ENCODE peak calls at places on chromosomes 12 and 14, in five cellular contexts. Y is GM12892, D is GM12878, O is HepG2, X is K562. B is an unnamed sample.

GRCh38 chr14:24238527-24239037 is 3.8 kb downstream of the TINF2 start:
- DNase-seq in Y (no peak), D (no peak), O (no peak), X (no peak), B (no peak)

GRCh38 chr14:20802341-20803084 is at the start of gene RNASE1:
- DNase-seq in Y (no peak), D (no peak), O (peak; percentile 33), X (peak; percentile 24), B (no peak)

GRCh38 chr14:50977863-50978520 is 33.7 kb upstream of the PYGL start:
- DNase-seq in Y (no peak), D (peak; percentile 16), O (no peak), X (no peak), B (no peak)

GRCh38 chr12:117878598-117878997 is 90.2 kb downstream of the KSR2 start:
- DNase-seq in Y (no peak), D (no peak), O (no peak), X (no peak), B (no peak)

GRCh38 chr14:72420749-72421452 is 473.0 kb downstream of the DPF3 start:
- DNase-seq in Y (no peak), D (peak; percentile 49), O (peak; percentile 20), X (peak; percentile 65), B (no peak)

GRCh38 chr14:74879427-74880180 is 2.1 kb upstream of the DLST start:
- DNase-seq in Y (no peak), D (no peak), O (peak; percentile 30), X (no peak), B (no peak)

GRCh38 chr12:57165741-57166140 is 18.3 kb upstream of the LRP1-AS start:
- DNase-seq in Y (no peak), D (no peak), O (no peak), X (no peak), B (no peak)

GRCh38 chr12:111759991-111760390 is 6.7 kb upstream of the ALDH2 start:
- DNase-seq in Y (no peak), D (no peak), O (no peak), X (no peak), B (no peak)

GRCh38 chr12:114371250-114371649 is 34.7 kb downstream of the TBX5 start:
- DNase-seq in Y (no peak), D (no peak), O (no peak), X (no peak), B (no peak)

GRCh38 chr12:704516-705242 is 41.4 kb upstream of the NINJ2 start:
- DNase-seq in Y (no peak), D (no peak), O (no peak), X (no peak), B (no peak)

GRCh38 chr14:37089410-37089809 is 83.0 kb downstream of the SLC25A21 start:
- DNase-seq in Y (no peak), D (no peak), O (no peak), X (no peak), B (no peak)

GRCh38 chr12:115108129-115109100 is 424.4 kb upstream of the TBX3 start:
- DNase-seq in Y (no peak), D (no peak), O (no peak), X (no peak), B (no peak)

GRCh38 chr12:87157791-87158190 is 871.4 kb downstream of the C12orf50 start:
- DNase-seq in Y (no peak), D (no peak), O (no peak), X (no peak), B (no peak)

GRCh38 chr14:70753518-70753953 is 55.8 kb downstream of the MAP3K9 start:
- DNase-seq in Y (no peak), D (no peak), O (peak; percentile 94), X (no peak), B (no peak)

GRCh38 chr14:91125271-91125661 is 11.4 kb downstream of the DGLUCY start:
- DNase-seq in Y (no peak), D (no peak), O (no peak), X (no peak), B (no peak)

GRCh38 chr12:8697120-8697475 is 693 bp upstream of the RIMKLB start:
- DNase-seq in Y (no peak), D (no peak), O (no peak), X (no peak), B (no peak)

GRCh38 chr12:83826112-83826511 is 1086.5 kb downstream of the SLC6A15 start:
- DNase-seq in Y (no peak), D (no peak), O (no peak), X (peak; percentile 17), B (no peak)

GRCh38 chr12:130335517-130336392 is 1.9 kb upstream of the PIWIL1 start:
- DNase-seq in Y (no peak), D (peak; percentile 3), O (peak; percentile 52), X (peak; percentile 41), B (no peak)

GRCh38 chr12:14768823-14769405 is 34.4 kb downstream of the WBP11 start:
- DNase-seq in Y (peak; percentile 2), D (peak; percentile 30), O (no peak), X (no peak), B (no peak)

GRCh38 chr12:25364529-25365339 is 114.0 kb upstream of the KRAS start:
- DNase-seq in Y (no peak), D (no peak), O (no peak), X (no peak), B (no peak)

GRCh38 chr12:124867389-124867930 is 3.8 kb upstream of the SCARB1 start:
- DNase-seq in Y (no peak), D (no peak), O (peak; percentile 78), X (no peak), B (no peak)

GRCh38 chr14:50955373-50956043 is 11.2 kb upstream of the PYGL start:
- DNase-seq in Y (no peak), D (no peak), O (peak; percentile 82), X (peak; percentile 77), B (no peak)

GRCh38 chr12:117485984-117486839 is 124.8 kb upstream of the NOS1 start:
- DNase-seq in Y (no peak), D (no peak), O (no peak), X (no peak), B (no peak)

GRCh38 chr14:99325016-99325415 is 53.0 kb upstream of the BCL11B start:
- DNase-seq in Y (no peak), D (no peak), O (no peak), X (no peak), B (no peak)

GRCh38 chr14:91377700-91378652 is 39.6 kb downstream of the CCDC88C start:
- DNase-seq in Y (no peak), D (no peak), O (no peak), X (no peak), B (no peak)

GRCh38 chr12:68106160-68106559 is 53.4 kb downstream of the IFNG start:
- DNase-seq in Y (no peak), D (no peak), O (no peak), X (no peak), B (no peak)

GRCh38 chr14:77580964-77581505 is 35.4 kb downstream of the SPTLC2 start:
- DNase-seq in Y (peak; percentile 25), D (peak; percentile 66), O (no peak), X (no peak), B (peak; percentile 17)

GRCh38 chr12:100472325-100472724 is 1.3 kb upstream of the NR1H4 start:
- DNase-seq in Y (no peak), D (no peak), O (peak; percentile 57), X (no peak), B (no peak)

GRCh38 chr14:89425931-89426330 is 8.9 kb upstream of the FOXN3 start:
- DNase-seq in Y (no peak), D (peak; percentile 85), O (peak; percentile 41), X (no peak), B (no peak)

GRCh38 chr14:50512463-50512862 is 19.9 kb downstream of the MAP4K5 start:
- DNase-seq in Y (no peak), D (no peak), O (no peak), X (no peak), B (no peak)

DNA sequence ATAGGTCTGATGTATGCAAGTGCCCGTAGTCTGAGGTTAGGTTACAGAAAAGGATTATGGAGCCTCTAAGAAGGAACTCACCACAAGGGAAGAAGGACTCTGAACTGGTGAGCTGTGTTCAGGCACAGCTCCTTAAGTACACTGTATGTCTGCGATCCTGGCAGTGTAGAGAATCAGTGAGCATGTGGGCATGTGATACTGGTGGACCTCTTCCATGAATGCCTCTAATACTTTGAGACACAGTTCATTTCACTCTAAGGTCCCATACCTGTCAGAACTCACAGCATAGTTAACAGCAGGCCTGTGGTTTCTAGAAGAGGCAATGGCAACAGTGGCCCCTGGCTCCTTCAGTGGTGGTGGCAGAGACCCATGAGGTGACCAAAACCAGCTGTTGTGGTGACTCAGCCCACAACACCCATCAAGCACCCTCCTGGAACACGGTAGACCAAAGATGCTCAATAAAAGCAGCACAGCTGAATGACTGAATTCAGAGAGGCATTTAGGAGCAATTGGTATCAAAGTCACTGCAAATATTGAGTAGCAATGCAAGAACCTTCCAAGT is 6.9 kb upstream of the OR6J1 start:
- DNase-seq in Y (no peak), D (peak; percentile 44), O (no peak), X (no peak), B (no peak)
- TF ChIP-seq POLR2AphosphoS5 in Y (peak; percentile 98), D (peak; percentile 96), O (no peak), X (peak; percentile 98), B (peak; percentile 99)

DNA sequence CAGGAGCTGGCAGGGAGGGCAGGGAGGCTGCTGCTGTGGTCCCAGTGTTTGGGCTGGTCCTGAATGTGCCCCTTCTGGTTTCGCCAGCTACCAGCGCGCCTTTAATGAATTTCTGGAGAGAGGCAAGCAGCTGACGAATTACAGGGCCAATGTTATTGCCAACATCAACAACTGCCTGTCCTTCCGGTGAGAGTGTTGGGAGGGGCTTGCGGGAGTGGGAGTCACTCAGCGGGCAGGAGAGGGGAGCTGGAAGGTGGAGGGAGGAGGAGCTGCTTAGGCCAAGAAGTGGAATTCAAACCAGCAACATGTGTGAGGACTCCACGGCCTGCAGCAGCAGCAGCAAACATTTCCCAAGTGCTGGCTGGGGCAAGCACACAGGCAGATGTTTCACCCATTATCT is 7.7 kb downstream of the TNFAIP2 start:
- DNase-seq in Y (no peak), D (no peak), O (no peak), X (no peak), B (no peak)
- TF ChIP-seq TAF1 in Y (no peak), D (no peak), O (no peak), X (no peak), B (no peak)

GRCh38 chr14:95489163-95489887 is 27.1 kb downstream of the SYNE3 start:
- DNase-seq in Y (no peak), D (no peak), O (peak; percentile 46), X (no peak), B (no peak)
- TF ChIP-seq POLR2AphosphoS5 in Y (no peak), D (no peak), O (no peak), X (no peak), B (no peak)

GRCh38 chr12:64236549-64236948 is 14.5 kb upstream of the KICS2 start:
- DNase-seq in Y (no peak), D (no peak), O (no peak), X (no peak), B (no peak)

GRCh38 chr12:64232201-64232600 is 10.1 kb upstream of the KICS2 start:
- DNase-seq in Y (no peak), D (no peak), O (no peak), X (no peak), B (no peak)

GRCh38 chr12:64240781-64241180 is 18.7 kb upstream of the KICS2 start:
- DNase-seq in Y (no peak), D (no peak), O (peak; percentile 30), X (no peak), B (no peak)

DNA sequence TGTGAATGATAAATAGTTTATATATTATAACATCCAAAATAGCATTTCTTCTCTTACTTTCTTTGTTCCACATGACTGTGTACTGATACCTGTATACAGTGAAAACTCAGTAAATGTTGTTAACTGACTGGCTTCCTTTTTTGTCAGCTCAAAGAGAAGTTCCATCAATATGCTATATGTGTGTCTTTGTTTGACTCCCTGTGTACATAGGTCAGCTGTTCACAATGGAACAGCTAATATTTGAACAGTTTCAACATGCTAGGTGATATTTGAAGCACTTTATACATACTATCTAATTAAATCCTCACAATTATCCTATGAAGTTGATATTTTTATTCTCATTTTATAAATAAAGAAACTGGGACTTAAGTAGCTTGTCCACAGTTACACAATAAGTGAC is 15.3 kb upstream of the KICS2 start:
- DNase-seq in Y (no peak), D (no peak), O (peak; percentile 19), X (no peak), B (no peak)
- TF ChIP-seq TAF1 in Y (no peak), D (no peak), O (no peak), X (no peak), B (no peak)

B was measured in GM12891.